ENCODE peak calls at places on chromosomes 4 and X, in eight cellular contexts. X is SK-N-SH, J is stomach, F is breast epithelium, V is HepG2, Y is GM12892, Z is sigmoid colon, Q is vagina. K is an unnamed sample.

GRCh38 chrX:151754641-151755215 is 20.2 kb downstream of the CNGA2 start:
- DNase-seq in X (no peak), J (no peak), F (no peak), V (no peak), Y (no peak), Z (no peak), Q (no peak), K (peak; percentile 5)

GRCh38 chrX:140765043-140765784 is 55.7 kb downstream of the LINC00632 start:
- DNase-seq in X (no peak), J (no peak), F (no peak), V (no peak), Y (no peak), Z (peak; percentile 58), Q (no peak), K (no peak)

GRCh38 chr4:37876156-37876555 is 14.7 kb upstream of the TBC1D1 start:
- DNase-seq in X (no peak), J (no peak), F (no peak), V (no peak), Y (no peak), Z (no peak), Q (no peak), K (no peak)

GRCh38 chr4:6354119-6354518 is 84.5 kb downstream of the WFS1 start:
- DNase-seq in X (no peak), J (no peak), F (no peak), V (no peak), Y (no peak), Z (no peak), Q (no peak), K (no peak)

GRCh38 chrX:22760513-22761057 is 239.2 kb upstream of the DDX53 start:
- DNase-seq in X (peak; percentile 7), J (no peak), F (no peak), V (no peak), Y (no peak), Z (no peak), Q (no peak), K (no peak)

GRCh38 chrX:25941087-25941486 is 197.1 kb upstream of the MAGEB18 start:
- DNase-seq in X (no peak), J (no peak), F (no peak), V (no peak), Y (no peak), Z (no peak), Q (no peak), K (no peak)

GRCh38 chr4:152848508-152848907 is 68.8 kb downstream of the ARFIP1 start:
- DNase-seq in X (no peak), J (no peak), F (no peak), V (no peak), Y (no peak), Z (no peak), Q (no peak), K (no peak)

GRCh38 chr4:173119818-173120217 is 48.8 kb upstream of the GALNT7 start:
- DNase-seq in X (no peak), J (no peak), F (no peak), V (no peak), Y (no peak), Z (no peak), Q (no peak), K (no peak)

GRCh38 chr4:126957555-126958440 is 675.0 kb upstream of the INTU start:
- DNase-seq in X (no peak), J (no peak), F (no peak), V (no peak), Y (no peak), Z (no peak), Q (no peak), K (no peak)

GRCh38 chr4:1026115-1026514 is 14.7 kb downstream of the FGFRL1 start:
- DNase-seq in X (peak; percentile 67), J (peak; percentile 68), F (no peak), V (no peak), Y (peak; percentile 82), Z (no peak), Q (no peak), K (no peak)

GRCh38 chrX:101265869-101266428 is 25.2 kb downstream of the TAF7L start:
- DNase-seq in X (no peak), J (no peak), F (no peak), V (no peak), Y (no peak), Z (no peak), Q (no peak), K (no peak)

GRCh38 chr4:58766763-58767162 is 1656.6 kb upstream of the IGFBP7 start:
- DNase-seq in X (no peak), J (no peak), F (no peak), V (no peak), Y (no peak), Z (no peak), Q (no peak), K (no peak)

GRCh38 chr4:176376032-176376614 is 56.4 kb downstream of the SPCS3 start:
- DNase-seq in X (peak; percentile 8), J (no peak), F (no peak), V (no peak), Y (no peak), Z (no peak), Q (no peak), K (no peak)

GRCh38 chrX:40468033-40468979 is 112.5 kb upstream of the ATP6AP2 start:
- DNase-seq in X (peak; percentile 38), J (peak; percentile 58), F (peak; percentile 74), V (peak; percentile 86), Y (no peak), Z (peak; percentile 75), Q (no peak), K (peak; percentile 76)

GRCh38 chr4:11133868-11134267 is 294.8 kb downstream of the HS3ST1 start:
- DNase-seq in X (no peak), J (no peak), F (no peak), V (no peak), Y (no peak), Z (no peak), Q (no peak), K (no peak)

GRCh38 chrX:13293700-13294099 is 26.2 kb downstream of the ATXN3L start:
- DNase-seq in X (no peak), J (no peak), F (no peak), V (no peak), Y (no peak), Z (no peak), Q (no peak), K (peak; percentile 26)

DNA sequence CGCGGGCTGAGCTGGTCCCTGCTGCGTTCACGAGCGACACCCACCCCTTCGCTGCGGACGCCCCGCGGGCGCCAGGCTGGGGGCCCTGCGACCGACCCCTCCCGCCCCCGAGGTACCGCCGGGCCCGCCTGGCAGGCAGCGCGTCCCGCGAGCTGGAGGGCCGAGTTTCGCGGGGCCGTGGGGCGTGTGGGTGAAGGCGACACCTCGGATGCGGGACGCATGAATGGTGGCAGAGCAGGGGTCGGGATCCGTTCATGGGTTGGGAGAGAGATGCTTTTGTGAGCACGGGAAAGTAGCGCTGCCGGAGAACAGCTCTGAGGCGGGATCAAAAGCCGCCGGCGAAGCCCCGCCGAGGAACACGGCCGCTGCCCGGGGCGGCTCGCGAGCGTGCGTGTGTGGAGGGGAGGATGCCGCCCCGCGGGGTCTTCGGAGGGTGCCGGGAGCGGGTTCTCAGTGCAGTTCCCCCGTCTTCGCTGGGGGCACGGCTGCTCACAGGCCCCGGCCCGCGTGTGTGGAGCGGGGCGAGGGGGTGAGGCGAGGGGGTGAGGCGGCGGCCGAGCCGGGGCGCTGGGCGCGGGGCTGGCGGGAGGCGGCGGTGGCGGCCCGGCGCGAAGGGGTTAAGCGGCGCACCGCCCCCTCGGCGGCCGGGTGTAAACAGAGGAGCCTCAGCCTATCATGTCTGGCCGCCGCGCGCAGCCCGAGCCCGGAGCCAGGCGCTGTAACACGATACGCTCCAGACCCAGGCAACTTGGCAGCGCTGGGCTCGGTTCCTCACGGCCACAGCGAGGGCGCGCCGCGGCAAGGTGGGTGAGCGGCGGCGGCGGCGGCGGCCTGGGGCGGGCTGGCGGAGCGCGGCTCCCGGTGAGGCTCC is 205.3 kb downstream of the TENM3 start:
- DNase-seq in X (peak; percentile 97), J (peak; percentile 89), F (peak; percentile 83), V (peak; percentile 74), Y (peak; percentile 31), Z (peak; percentile 98), Q (peak; percentile 87), K (peak; percentile 91)
- TF ChIP-seq POLR2AphosphoS5 in X (peak; percentile 37), J (peak; percentile 49), F (no peak), V (no peak), Y (no peak), Z (peak; percentile 89), Q (no peak), K (peak; percentile 70)

GRCh38 chr4:83083925-83084475 is 30.5 kb downstream of the PLAC8 start:
- DNase-seq in X (no peak), J (no peak), F (no peak), V (no peak), Y (no peak), Z (no peak), Q (no peak), K (no peak)
- TF ChIP-seq POLR2AphosphoS5 in X (no peak), J (no peak), F (no peak), V (no peak), Y (no peak), Z (no peak), Q (no peak), K (no peak)

GRCh38 chr4:95142877-95143412 is 385.2 kb downstream of the BMPR1B start:
- DNase-seq in X (no peak), J (no peak), F (no peak), V (no peak), Y (no peak), Z (no peak), Q (no peak), K (no peak)

DNA sequence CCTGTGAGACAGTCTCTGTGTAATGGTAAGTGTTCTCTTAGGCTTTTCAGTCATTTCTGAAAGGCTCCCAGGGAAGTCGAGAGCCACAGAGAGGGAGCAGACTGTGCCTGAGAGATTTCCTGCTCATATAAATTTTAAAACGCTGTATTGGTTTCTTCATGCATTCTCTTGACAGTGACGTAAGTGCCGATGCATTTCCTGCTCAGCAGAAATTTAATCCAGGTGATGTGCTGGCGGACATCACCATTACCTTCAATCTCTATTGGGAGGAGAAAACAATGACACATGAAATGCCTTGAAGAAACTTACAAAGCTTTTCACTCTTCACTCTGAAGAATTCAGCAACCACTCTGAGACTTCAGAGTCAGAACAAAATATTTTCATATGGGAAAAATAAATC is 383.6 kb downstream of the BMPR1B start:
- DNase-seq in X (no peak), J (no peak), F (no peak), V (no peak), Y (no peak), Z (no peak), Q (no peak), K (no peak)
- TF ChIP-seq POLR2AphosphoS5 in X (no peak), J (no peak), F (no peak), V (no peak), Y (no peak), Z (no peak), Q (no peak), K (no peak)

DNA sequence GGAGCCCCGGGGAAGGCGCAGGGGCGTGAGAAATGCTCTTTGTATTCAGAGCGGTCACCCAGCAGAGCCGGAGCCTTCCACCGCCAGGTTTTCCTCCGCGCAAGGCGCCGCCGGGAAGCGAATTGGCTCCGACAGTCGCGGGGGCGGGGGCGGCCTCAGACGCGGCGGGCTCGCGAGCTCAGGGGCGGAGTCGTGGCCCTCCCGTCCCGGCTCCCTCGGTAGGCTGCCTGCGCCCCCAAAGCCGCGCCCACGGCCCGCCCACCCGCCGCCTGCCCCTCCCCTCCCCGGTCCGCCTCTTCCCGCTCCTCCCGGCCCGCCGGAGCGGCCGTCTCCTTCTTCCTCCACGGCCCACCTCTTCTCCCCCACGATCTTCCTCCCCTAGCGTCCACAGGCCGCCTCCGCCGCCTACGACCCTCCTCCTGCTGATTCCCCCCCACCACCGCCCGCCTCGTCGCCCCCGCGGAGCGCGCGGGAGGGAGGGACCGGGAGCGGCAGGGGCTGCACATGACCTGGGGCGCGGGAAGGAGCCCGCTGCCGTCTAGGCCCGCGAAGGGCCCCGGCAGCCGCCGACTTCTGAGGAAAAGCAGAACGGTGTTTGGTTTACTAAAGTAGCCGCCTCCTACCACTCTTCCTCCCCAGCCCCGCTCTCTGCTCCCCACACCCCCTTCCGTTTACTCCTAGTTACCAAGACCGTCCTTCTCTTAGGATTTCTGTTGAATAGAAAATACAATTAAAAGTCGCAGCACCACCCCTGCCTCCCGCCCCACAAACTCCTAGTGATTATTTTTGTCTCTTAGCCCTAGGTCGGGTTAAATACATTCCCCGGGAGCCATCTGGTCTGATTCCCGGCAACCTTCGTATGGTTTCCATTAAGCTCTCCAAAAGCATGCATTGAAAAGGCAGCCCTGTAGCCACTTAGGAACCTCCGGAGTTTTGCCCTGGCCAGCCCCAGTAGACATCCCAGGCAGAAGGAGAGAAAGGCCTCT is 53.2 kb downstream of the C4orf51 start:
- DNase-seq in X (peak; percentile 96), J (peak; percentile 96), F (peak; percentile 94), V (peak; percentile 53), Y (peak; percentile 88), Z (peak; percentile 98), Q (no peak), K (peak; percentile 95)
- TF ChIP-seq POLR2AphosphoS5 in X (peak; percentile 68), J (peak; percentile 82), F (peak; percentile 85), V (no peak), Y (no peak), Z (peak; percentile 98), Q (peak; percentile 58), K (peak; percentile 72)

K was measured in prostate gland.